ENCODE peak calls at places on chromosome 16, in seven cellular contexts. One of them, this sample, is unnamed.

GRCh38 chr16:50448981-50449380 is 80.2 kb upstream of the BRD7 start:
- DNase-seq in WTC11: no peak
- DNase-seq in Peyer's patch: no peak
- DNase-seq in foreskin melanocyte: no peak
- DNase-seq in neural progenitor cell: no peak
- DNase-seq in mucosa of gallbladder: no peak
- DNase-seq in frontal cortex: no peak
- DNase-seq in this sample: no peak

GRCh38 chr16:27364493-27365141 is 37.4 kb upstream of the IL21R start:
- DNase-seq in neural progenitor cell: no peak
- DNase-seq in frontal cortex: no peak
- DNase-seq in mucosa of gallbladder: peak
- DNase-seq in WTC11: no peak
- DNase-seq in foreskin melanocyte: no peak
- DNase-seq in Peyer's patch: no peak
- DNase-seq in this sample: peak

GRCh38 chr16:56653218-56653617 is 1.5 kb downstream of the MT1B start:
- DNase-seq in WTC11: no peak
- DNase-seq in neural progenitor cell: no peak
- DNase-seq in Peyer's patch: peak
- DNase-seq in mucosa of gallbladder: no peak
- DNase-seq in frontal cortex: no peak
- DNase-seq in foreskin melanocyte: no peak
- DNase-seq in this sample: no peak

GRCh38 chr16:29900102-29900887 is at the start of gene ASPHD1:
- DNase-seq in mucosa of gallbladder: peak
- DNase-seq in foreskin melanocyte: peak
- DNase-seq in frontal cortex: peak
- DNase-seq in neural progenitor cell: peak
- DNase-seq in WTC11: peak
- DNase-seq in Peyer's patch: peak
- DNase-seq in this sample: peak

GRCh38 chr16:54588026-54588425 is 301.4 kb upstream of the IRX3 start:
- DNase-seq in Peyer's patch: no peak
- DNase-seq in foreskin melanocyte: no peak
- DNase-seq in frontal cortex: no peak
- DNase-seq in WTC11: no peak
- DNase-seq in mucosa of gallbladder: no peak
- DNase-seq in neural progenitor cell: no peak
- DNase-seq in this sample: no peak

GRCh38 chr16:89363621-89364393 is 126.6 kb downstream of the ANKRD11 start:
- DNase-seq in frontal cortex: no peak
- DNase-seq in mucosa of gallbladder: no peak
- DNase-seq in neural progenitor cell: peak
- DNase-seq in WTC11: no peak
- DNase-seq in foreskin melanocyte: peak
- DNase-seq in Peyer's patch: peak
- DNase-seq in this sample: peak

GRCh38 chr16:4675864-4676786 is 17.2 kb upstream of the NUDT16L1 start:
- DNase-seq in Peyer's patch: peak
- DNase-seq in WTC11: no peak
- DNase-seq in frontal cortex: no peak
- DNase-seq in mucosa of gallbladder: peak
- DNase-seq in foreskin melanocyte: no peak
- DNase-seq in neural progenitor cell: no peak
- DNase-seq in this sample: no peak

GRCh38 chr16:46650224-46650623 is 29.0 kb upstream of the SHCBP1 start:
- DNase-seq in mucosa of gallbladder: peak
- DNase-seq in frontal cortex: no peak
- DNase-seq in neural progenitor cell: no peak
- DNase-seq in WTC11: no peak
- DNase-seq in foreskin melanocyte: no peak
- DNase-seq in Peyer's patch: no peak
- DNase-seq in this sample: no peak

GRCh38 chr16:87792205-87792565 is 26.4 kb upstream of the KLHDC4 start:
- DNase-seq in frontal cortex: no peak
- DNase-seq in WTC11: no peak
- DNase-seq in mucosa of gallbladder: no peak
- DNase-seq in neural progenitor cell: no peak
- DNase-seq in Peyer's patch: no peak
- DNase-seq in foreskin melanocyte: no peak
- DNase-seq in this sample: no peak

GRCh38 chr16:8999800-9000199 is 36.1 kb upstream of the USP7 start:
- DNase-seq in foreskin melanocyte: no peak
- DNase-seq in frontal cortex: no peak
- DNase-seq in mucosa of gallbladder: no peak
- DNase-seq in WTC11: no peak
- DNase-seq in Peyer's patch: no peak
- DNase-seq in neural progenitor cell: no peak
- DNase-seq in this sample: no peak

GRCh38 chr16:51549836-51550235 is 398.8 kb upstream of the SALL1 start:
- DNase-seq in mucosa of gallbladder: no peak
- DNase-seq in Peyer's patch: no peak
- DNase-seq in neural progenitor cell: no peak
- DNase-seq in WTC11: no peak
- DNase-seq in foreskin melanocyte: no peak
- DNase-seq in frontal cortex: no peak
- DNase-seq in this sample: no peak

This sample was measured in body of pancreas.